ENCODE peak calls at places on chromosomes 4 and X, in five cellular contexts. One of them, this sample, is unnamed.

GRCh38 chr4:95547708-95548471 is 883 bp downstream of the UNC5C start:
- DNase-seq in ecto neural progenitor cell: peak; percentile 68
- DNase-seq in amniotic stem cell: no peak
- DNase-seq in HCEC 1CT: no peak
- DNase-seq in heart left ventricle: peak; percentile 71
- DNase-seq in this sample: peak; percentile 21

GRCh38 chr4:136103616-136104015 is 1428.7 kb downstream of the PCDH18 start:
- DNase-seq in HCEC 1CT: no peak
- DNase-seq in ecto neural progenitor cell: no peak
- DNase-seq in heart left ventricle: no peak
- DNase-seq in amniotic stem cell: no peak
- DNase-seq in this sample: no peak

GRCh38 chrX:101206471-101206870 is 13.1 kb upstream of the DRP2 start:
- DNase-seq in heart left ventricle: no peak
- DNase-seq in amniotic stem cell: peak; percentile 6
- DNase-seq in ecto neural progenitor cell: no peak
- DNase-seq in HCEC 1CT: peak; percentile 53
- DNase-seq in this sample: no peak

GRCh38 chrX:2425281-2426071 is 75.3 kb downstream of the DHRSX start:
- DNase-seq in amniotic stem cell: no peak
- DNase-seq in ecto neural progenitor cell: no peak
- DNase-seq in HCEC 1CT: no peak
- DNase-seq in heart left ventricle: no peak
- DNase-seq in this sample: no peak

GRCh38 chr4:6208416-6208815 is 8.1 kb upstream of the JAKMIP1 start:
- DNase-seq in amniotic stem cell: no peak
- DNase-seq in ecto neural progenitor cell: peak; percentile 14
- DNase-seq in HCEC 1CT: no peak
- DNase-seq in heart left ventricle: no peak
- DNase-seq in this sample: no peak

GRCh38 chr4:7817877-7818675 is 121.6 kb downstream of the AFAP1 start:
- DNase-seq in heart left ventricle: no peak
- DNase-seq in HCEC 1CT: no peak
- DNase-seq in amniotic stem cell: no peak
- DNase-seq in ecto neural progenitor cell: no peak
- DNase-seq in this sample: no peak

GRCh38 chr4:88008624-88009235 is 1.3 kb downstream of the PKD2 start:
- DNase-seq in ecto neural progenitor cell: no peak
- DNase-seq in heart left ventricle: no peak
- DNase-seq in HCEC 1CT: peak; percentile 10
- DNase-seq in amniotic stem cell: no peak
- DNase-seq in this sample: no peak

GRCh38 chr4:99855677-99856076 is 38.5 kb downstream of the LAMTOR3 start:
- DNase-seq in HCEC 1CT: no peak
- DNase-seq in ecto neural progenitor cell: no peak
- DNase-seq in amniotic stem cell: no peak
- DNase-seq in heart left ventricle: no peak
- DNase-seq in this sample: no peak

GRCh38 chr4:138938371-138938699 is 77.2 kb upstream of the NOCT start:
- DNase-seq in amniotic stem cell: peak; percentile 41
- DNase-seq in HCEC 1CT: peak; percentile 38
- DNase-seq in heart left ventricle: no peak
- DNase-seq in ecto neural progenitor cell: no peak
- DNase-seq in this sample: no peak

GRCh38 chr4:20844311-20844710 is 144.1 kb downstream of the PACRGL start:
- DNase-seq in heart left ventricle: no peak
- DNase-seq in HCEC 1CT: no peak
- DNase-seq in amniotic stem cell: no peak
- DNase-seq in ecto neural progenitor cell: no peak
- DNase-seq in this sample: no peak

GRCh38 chr4:6052679-6053078 is 34.4 kb upstream of the C4orf50 start:
- DNase-seq in amniotic stem cell: no peak
- DNase-seq in heart left ventricle: no peak
- DNase-seq in HCEC 1CT: no peak
- DNase-seq in ecto neural progenitor cell: no peak
- DNase-seq in this sample: no peak

GRCh38 chr4:108473163-108473720 is 147.1 kb upstream of the RPL34 start:
- DNase-seq in heart left ventricle: no peak
- DNase-seq in ecto neural progenitor cell: no peak
- DNase-seq in amniotic stem cell: no peak
- DNase-seq in HCEC 1CT: no peak
- DNase-seq in this sample: no peak

GRCh38 chrX:152276277-152276676 is 137.9 kb upstream of the MAGEA10 start:
- DNase-seq in HCEC 1CT: no peak
- DNase-seq in amniotic stem cell: no peak
- DNase-seq in heart left ventricle: no peak
- DNase-seq in ecto neural progenitor cell: no peak
- DNase-seq in this sample: no peak

GRCh38 chr4:24533364-24533763 is 51.0 kb downstream of the DHX15 start:
- DNase-seq in amniotic stem cell: no peak
- DNase-seq in ecto neural progenitor cell: no peak
- DNase-seq in heart left ventricle: no peak
- DNase-seq in HCEC 1CT: no peak
- DNase-seq in this sample: no peak

GRCh38 chrX:109638158-109638557 is 13.2 kb upstream of the KCNE5 start:
- DNase-seq in HCEC 1CT: no peak
- DNase-seq in amniotic stem cell: no peak
- DNase-seq in ecto neural progenitor cell: no peak
- DNase-seq in heart left ventricle: no peak
- DNase-seq in this sample: no peak

GRCh38 chr4:139222215-139222614 is 45.2 kb upstream of the ELF2 start:
- DNase-seq in heart left ventricle: no peak
- DNase-seq in amniotic stem cell: no peak
- DNase-seq in HCEC 1CT: no peak
- DNase-seq in ecto neural progenitor cell: no peak
- DNase-seq in this sample: no peak

GRCh38 chr4:184503869-184504300 is 29.5 kb upstream of the IRF2 start:
- DNase-seq in HCEC 1CT: no peak
- DNase-seq in heart left ventricle: no peak
- DNase-seq in amniotic stem cell: no peak
- DNase-seq in ecto neural progenitor cell: no peak
- DNase-seq in this sample: no peak

GRCh38 chrX:127128282-127128681 is 308.8 kb downstream of the PRR32 start:
- DNase-seq in HCEC 1CT: no peak
- DNase-seq in ecto neural progenitor cell: no peak
- DNase-seq in amniotic stem cell: no peak
- DNase-seq in heart left ventricle: no peak
- DNase-seq in this sample: no peak

GRCh38 chr4:3868841-3869572 is 102.8 kb downstream of the ADRA2C start:
- DNase-seq in HCEC 1CT: no peak
- DNase-seq in amniotic stem cell: no peak
- DNase-seq in ecto neural progenitor cell: peak; percentile 31
- DNase-seq in heart left ventricle: no peak
- DNase-seq in this sample: no peak

GRCh38 chrX:21770631-21771321 is 12.9 kb upstream of the SMPX start:
- DNase-seq in ecto neural progenitor cell: no peak
- DNase-seq in heart left ventricle: no peak
- DNase-seq in amniotic stem cell: no peak
- DNase-seq in HCEC 1CT: no peak
- DNase-seq in this sample: no peak

GRCh38 chr4:71614626-71615025 is 169.3 kb downstream of the GC start:
- DNase-seq in ecto neural progenitor cell: no peak
- DNase-seq in heart left ventricle: no peak
- DNase-seq in HCEC 1CT: no peak
- DNase-seq in amniotic stem cell: no peak
- DNase-seq in this sample: peak; percentile 79

GRCh38 chr4:8589336-8589735 is 3.2 kb upstream of the CPZ start:
- DNase-seq in amniotic stem cell: no peak
- DNase-seq in ecto neural progenitor cell: no peak
- DNase-seq in HCEC 1CT: no peak
- DNase-seq in heart left ventricle: peak; percentile 32
- DNase-seq in this sample: no peak

This sample was measured in left colon.